ENCODE peak calls at places on chromosomes 5 and 9, in eight cellular contexts. V is neuronal stem cell, F is HCT116, A is IMR-90, O is colonic mucosa, R is GM23248, S is H9, P is K562. C is an unnamed sample. For H3K27me3, the result is how much of the 10 kb centered on the place peaks cover.

GRCh38 chr9:128497824-128498610 is 6.5 kb upstream of the GLE1 start:
- DNase-seq in F (no peak), V (no peak), R (no peak), O (no peak), A (no peak), P (no peak), S (no peak), C (no peak)

GRCh38 chr5:69206528-69207190 is 17.3 kb downstream of the CENPH start:
- DNase-seq in S (no peak), F (peak), V (no peak), O (no peak), R (peak), A (peak), P (no peak), C (peak)

GRCh38 chr9:14084867-14085266 is 229.1 kb downstream of the NFIB start:
- DNase-seq in V (no peak), P (no peak), O (no peak), R (no peak), F (no peak), S (no peak), A (no peak), C (no peak)

GRCh38 chr5:13932561-13932960 is 11.9 kb downstream of the DNAH5 start:
- DNase-seq in A (no peak), F (no peak), P (no peak), S (no peak), V (no peak), R (no peak), O (no peak), C (no peak)

GRCh38 chr9:92952861-92953620 is 5.7 kb downstream of the FGD3 start:
- DNase-seq in R (peak), V (no peak), F (no peak), A (no peak), O (no peak), S (no peak), P (no peak), C (no peak)

GRCh38 chr9:87849144-87849741 is 33.4 kb upstream of the SPATA31E1 start:
- DNase-seq in F (no peak), A (no peak), V (no peak), S (no peak), R (no peak), O (no peak), P (no peak), C (no peak)

GRCh38 chr5:172879434-172879828 is 45.4 kb downstream of the ERGIC1 start:
- DNase-seq in A (no peak), R (no peak), V (no peak), S (no peak), F (no peak), P (no peak), O (no peak), C (no peak)

GRCh38 chr5:80407735-80408474 is at the start of gene ZFYVE16:
- DNase-seq in V (peak), F (peak), P (peak), A (peak), O (peak), R (peak), S (peak), C (peak)

GRCh38 chr9:86867658-86868313 is 79.5 kb downstream of the GAS1 start:
- DNase-seq in V (no peak), A (no peak), R (no peak), O (no peak), F (no peak), S (no peak), P (no peak), C (no peak)

GRCh38 chr5:106321242-106321641 is 1349.5 kb downstream of the EFNA5 start:
- DNase-seq in O (no peak), V (no peak), A (no peak), F (no peak), S (no peak), R (no peak), P (no peak), C (no peak)

GRCh38 chr5:160970605-160971191 is 118.7 kb upstream of the ATP10B start:
- DNase-seq in O (no peak), V (no peak), S (no peak), F (no peak), A (no peak), P (no peak), R (peak), C (no peak)

GRCh38 chr9:88313364-88314220 is 74.7 kb upstream of the SPIN1 start:
- DNase-seq in R (no peak), P (no peak), S (peak), O (no peak), F (no peak), A (no peak), V (no peak), C (no peak)

GRCh38 chr9:111759762-111760639 is 34.7 kb downstream of the SHOC1 start:
- DNase-seq in F (peak), P (peak), O (peak), V (peak), R (peak), A (peak), S (no peak), C (peak)

GRCh38 chr9:81562221-81563019 is 126.9 kb downstream of the TLE1 start:
- DNase-seq in P (no peak), A (peak), V (no peak), F (peak), O (no peak), S (no peak), R (peak), C (peak)

GRCh38 chr5:74199436-74200210 is 440.9 kb downstream of the ENC1 start:
- DNase-seq in S (no peak), P (no peak), R (peak), F (no peak), O (no peak), A (peak), V (no peak), C (peak)

GRCh38 chr5:51381801-51382507 is 1.3 kb upstream of the ISL1 start:
- DNase-seq in S (no peak), O (no peak), V (peak), P (no peak), R (no peak), F (no peak), A (no peak), C (peak)

GRCh38 chr5:51383494-51384081 is 340 bp downstream of the ISL1 start:
- DNase-seq in R (no peak), S (no peak), A (no peak), V (peak), F (no peak), O (no peak), P (no peak), C (peak)

GRCh38 chr5:51380603-51381207 is 2.5 kb upstream of the ISL1 start:
- DNase-seq in V (peak), F (no peak), R (peak), O (no peak), S (no peak), A (peak), P (peak), C (peak)

GRCh38 chr5:51382759-51383493 is at the start of gene ISL1:
- DNase-seq in A (peak), V (peak), F (peak), O (peak), S (peak), R (peak), P (no peak), C (peak)

GRCh38 chr5:51382508-51382758 is 815 bp upstream of the ISL1 start:
- DNase-seq in P (no peak), F (no peak), R (no peak), V (peak), O (no peak), A (no peak), S (no peak), C (no peak)
- H3K27me3 ChIP-seq in P (under half), F (under half), R (half or more), V (under half), O (half or more), A (half or more), S (half or more), C (half or more)

DNA sequence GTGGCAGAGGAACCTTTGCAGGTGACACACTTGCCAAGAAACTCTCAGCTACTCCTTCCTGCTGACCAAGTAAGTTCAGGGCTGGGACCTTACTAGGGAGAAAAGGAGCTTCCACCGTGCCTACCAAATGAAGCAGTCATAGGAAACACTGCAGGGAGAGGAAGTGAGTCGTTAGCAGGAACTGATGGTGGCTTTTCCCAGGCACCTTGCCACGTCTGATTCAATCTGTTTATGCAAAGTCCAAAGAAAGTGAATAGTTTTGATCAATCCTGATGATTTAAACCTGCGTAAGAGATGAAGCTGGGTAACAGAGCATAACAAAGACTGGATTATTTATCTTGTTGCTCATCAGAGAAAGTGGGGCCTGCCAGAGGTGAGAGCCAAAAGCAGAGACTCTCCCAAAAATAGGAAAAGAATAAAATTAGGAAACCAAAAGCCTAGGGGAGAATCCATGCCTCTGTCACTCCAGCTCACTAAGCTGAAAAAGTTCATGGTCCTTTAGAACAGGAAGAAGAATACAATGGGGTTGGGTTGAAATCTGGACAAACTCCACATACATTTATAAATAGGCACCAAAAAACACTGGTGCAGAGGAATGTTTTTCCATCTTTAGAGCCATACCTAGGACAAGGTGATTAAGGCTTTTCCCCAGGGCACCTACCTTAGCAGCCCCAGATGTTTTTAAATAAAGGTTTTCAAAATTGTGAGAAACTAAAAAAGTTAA is 9.3 kb upstream of the PFDN1 start:
- DNase-seq in P (no peak), O (no peak), F (no peak), A (peak), R (peak), S (peak), V (no peak), C (peak)
- H3K9ac ChIP-seq in P (peak), O (peak), F (peak), A (no peak), R (peak), S (no peak), V (no peak), C (peak)

DNA sequence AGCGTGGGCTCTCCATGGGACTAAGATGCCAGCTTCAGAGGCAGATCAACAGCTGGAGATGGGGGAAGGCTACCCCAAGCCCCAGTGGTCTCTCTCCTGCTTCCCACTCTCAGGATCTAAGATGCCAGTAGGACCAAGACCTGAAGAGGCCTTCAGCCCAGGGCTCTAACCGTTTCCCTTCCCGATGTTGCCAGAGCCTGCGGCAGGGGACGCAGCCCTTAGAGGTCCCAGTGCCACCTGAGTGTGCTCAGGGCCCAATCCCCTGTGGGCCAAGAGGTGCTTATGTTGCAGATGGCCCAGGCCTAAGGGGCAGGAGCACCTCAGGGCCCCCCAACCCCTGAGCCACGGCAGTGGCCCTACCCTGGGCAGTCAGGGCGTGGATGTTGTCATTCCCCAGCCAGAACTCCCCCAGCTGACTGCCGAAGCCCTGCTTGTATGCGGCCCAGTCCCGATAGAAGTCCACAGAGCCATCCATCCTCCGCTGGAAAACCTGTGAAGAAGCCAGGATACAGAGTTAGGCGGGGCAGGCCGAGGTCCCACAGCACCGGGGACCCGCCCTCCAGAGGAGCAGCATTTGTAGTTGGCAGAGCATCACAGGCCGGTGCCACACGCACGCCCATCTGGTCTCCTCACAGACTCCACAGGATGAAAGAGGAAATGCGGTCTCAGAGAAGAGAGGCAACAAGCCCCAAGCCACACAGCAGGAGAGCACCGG is 5.4 kb downstream of the FCN1 start:
- DNase-seq in R (no peak), A (no peak), O (peak), F (no peak), V (no peak), S (no peak), P (no peak), C (no peak)
- H3K27me3 ChIP-seq in R (under half), A (half or more), O (under half), F (under half), V (under half), S (under half), P (under half), C (under half)

GRCh38 chr9:83281306-83282255 is 218.6 kb upstream of the RASEF start:
- DNase-seq in R (peak), V (no peak), F (no peak), S (no peak), A (no peak), O (no peak), P (no peak), C (peak)
- H3K9ac ChIP-seq in R (no peak), V (no peak), F (no peak), S (no peak), A (no peak), O (no peak), P (no peak), C (peak)

GRCh38 chr9:95368377-95369160 is 51.1 kb upstream of the FANCC start:
- DNase-seq in V (no peak), A (no peak), F (no peak), R (no peak), O (peak), S (no peak), P (no peak), C (no peak)

GRCh38 chr9:95365766-95366165 is 48.3 kb upstream of the FANCC start:
- DNase-seq in R (no peak), V (no peak), F (no peak), A (no peak), O (no peak), S (no peak), P (no peak), C (no peak)

GRCh38 chr9:95366731-95367325 is 49.3 kb upstream of the FANCC start:
- DNase-seq in O (no peak), R (no peak), F (no peak), S (no peak), P (no peak), V (no peak), A (no peak), C (no peak)

GRCh38 chr9:95360866-95361265 is 43.4 kb upstream of the FANCC start:
- DNase-seq in P (no peak), S (peak), R (no peak), A (no peak), V (peak), O (no peak), F (no peak), C (no peak)

GRCh38 chr9:95363051-95363841 is 45.7 kb upstream of the FANCC start:
- DNase-seq in O (no peak), R (no peak), F (no peak), S (no peak), P (no peak), A (peak), V (no peak), C (peak)
- H3K27me3 ChIP-seq in O (under half), R (under half), F (under half), S (under half), P (under half), A (under half), V (under half), C (under half)

GRCh38 chr5:178466342-178466741 is 123.9 kb downstream of the COL23A1 start:
- DNase-seq in P (no peak), A (no peak), V (no peak), O (no peak), F (no peak), R (no peak), S (no peak), C (no peak)

GRCh38 chr5:178463321-178464155 is 126.7 kb downstream of the COL23A1 start:
- DNase-seq in V (no peak), S (no peak), R (no peak), F (no peak), P (no peak), A (no peak), O (no peak), C (no peak)

GRCh38 chr5:178464431-178465048 is 125.7 kb downstream of the COL23A1 start:
- DNase-seq in R (no peak), O (no peak), S (no peak), P (no peak), V (no peak), A (no peak), F (no peak), C (no peak)

GRCh38 chr5:178465861-178466288 is 124.3 kb downstream of the COL23A1 start:
- DNase-seq in R (no peak), F (no peak), O (no peak), S (no peak), P (no peak), V (no peak), A (no peak), C (no peak)

DNA sequence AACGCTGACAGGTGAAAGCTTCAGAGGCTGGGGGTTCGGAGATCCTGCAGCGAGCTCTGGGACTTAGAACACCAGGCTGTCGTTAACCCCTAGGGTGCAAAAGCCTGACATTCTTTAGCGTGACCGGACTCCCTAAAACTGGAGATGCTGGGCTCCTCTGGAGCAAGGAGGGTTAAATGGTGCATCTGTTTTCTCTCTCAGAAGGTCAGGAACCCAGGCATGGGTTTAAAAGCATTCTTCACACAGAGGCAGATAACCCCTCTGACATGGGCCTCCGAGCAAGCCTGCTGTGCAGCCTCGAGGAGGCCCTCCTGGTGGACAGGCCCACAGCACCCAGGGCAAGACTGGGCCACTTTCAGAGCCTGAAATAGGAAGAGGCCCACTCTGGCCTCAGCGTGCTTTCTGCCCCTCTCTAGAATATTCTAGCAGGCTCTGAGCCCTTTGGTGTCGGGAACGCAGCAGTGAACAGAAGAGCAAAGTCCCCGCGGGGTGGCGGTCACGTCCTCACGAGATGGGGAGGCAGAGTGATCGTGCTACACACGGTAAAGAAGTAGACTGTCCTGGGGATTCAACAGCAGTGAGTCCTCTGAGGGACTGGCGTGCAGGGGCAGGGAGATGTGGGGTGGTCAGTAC is 124.8 kb downstream of the COL23A1 start:
- DNase-seq in F (no peak), R (no peak), A (no peak), V (no peak), O (no peak), P (no peak), S (no peak), C (no peak)
- H3K9ac ChIP-seq in F (no peak), R (no peak), A (no peak), V (no peak), O (no peak), P (peak), S (no peak), C (no peak)